ENCODE peak calls at places on chromosomes 12 and 14, in nine cellular contexts. Q is CD8-positive, alpha-beta memory T cell; G is BE2C; H is heart left ventricle; F is sigmoid colon; D is astrocyte; Y is left ventricle myocardium inferior; L is upper lobe of right lung; U is mesenchymal stem cell. W is an unnamed sample.

GRCh38 chr12:66804555-66804954 is 125.7 kb upstream of the GRIP1 start:
- DNase-seq in G (no peak), Q (no peak), Y (no peak), D (no peak), L (no peak), H (no peak), F (no peak), U (no peak), W (no peak)

GRCh38 chr14:40122978-40123648 is 690.9 kb upstream of the FBXO33 start:
- DNase-seq in F (no peak), L (no peak), H (no peak), Q (no peak), D (peak), Y (no peak), U (peak), G (no peak), W (no peak)

GRCh38 chr14:70660967-70661871 is 19.5 kb downstream of the TTC9 start:
- DNase-seq in Y (no peak), G (no peak), F (no peak), L (no peak), D (no peak), U (no peak), H (no peak), Q (peak), W (no peak)

GRCh38 chr14:101836131-101836530 is 74.6 kb downstream of the PPP2R5C start:
- DNase-seq in G (no peak), Q (no peak), H (peak), U (no peak), D (no peak), L (no peak), Y (peak), F (peak), W (no peak)

GRCh38 chr12:12561305-12562015 is 1.2 kb downstream of the DUSP16 start:
- DNase-seq in H (peak), D (peak), U (peak), F (peak), G (peak), Q (peak), L (peak), Y (peak), W (no peak)

GRCh38 chr12:32944195-32944594 is 47.6 kb upstream of the PKP2 start:
- DNase-seq in G (no peak), Y (no peak), H (no peak), Q (no peak), D (no peak), F (no peak), U (no peak), L (no peak), W (no peak)

GRCh38 chr14:63394856-63395255 is 76.1 kb upstream of the GPHB5 start:
- DNase-seq in U (peak), H (no peak), D (no peak), F (no peak), Y (no peak), Q (no peak), L (no peak), G (no peak), W (no peak)

GRCh38 chr12:6438345-6438744 is 6.4 kb upstream of the CD27 start:
- DNase-seq in H (no peak), D (no peak), G (no peak), Q (no peak), F (peak), L (peak), Y (no peak), U (no peak), W (peak)

GRCh38 chr14:102986810-102987579 is 64.5 kb downstream of the AMN start:
- DNase-seq in F (no peak), D (peak), Y (no peak), L (no peak), U (peak), H (no peak), G (no peak), Q (no peak), W (peak)

GRCh38 chr14:92737619-92738188 is 10.7 kb downstream of the LGMN start:
- DNase-seq in Q (no peak), H (no peak), U (no peak), L (no peak), G (no peak), Y (no peak), F (no peak), D (no peak), W (no peak)

GRCh38 chr12:118428643-118429042 is 52.3 kb downstream of the SUDS3 start:
- DNase-seq in L (no peak), G (no peak), F (no peak), H (no peak), D (no peak), Y (no peak), U (no peak), Q (no peak), W (no peak)

GRCh38 chr14:95505030-95505589 is 11.3 kb downstream of the SYNE3 start:
- DNase-seq in Q (no peak), D (no peak), H (no peak), U (no peak), L (no peak), G (no peak), Y (no peak), F (peak), W (no peak)

GRCh38 chr12:72282721-72283120 is 10.6 kb downstream of the TRHDE start:
- DNase-seq in Y (no peak), G (no peak), U (peak), L (no peak), H (no peak), F (no peak), D (no peak), Q (no peak), W (no peak)

GRCh38 chr12:5620896-5621295 is 189.0 kb downstream of the NTF3 start:
- DNase-seq in F (no peak), Q (no peak), G (no peak), H (no peak), L (no peak), D (no peak), Y (no peak), U (no peak), W (no peak)

GRCh38 chr12:92552412-92553108 is 150.2 kb upstream of the PLEKHG7 start:
- DNase-seq in U (peak), G (no peak), Q (no peak), L (no peak), H (no peak), Y (no peak), F (no peak), D (peak), W (no peak)

GRCh38 chr12:24088751-24089150 is 139.3 kb upstream of the SOX5 start:
- DNase-seq in G (no peak), H (no peak), Q (no peak), Y (no peak), F (no peak), L (no peak), D (no peak), U (peak), W (no peak)

GRCh38 chr12:29742646-29743045 is 41.1 kb downstream of the TMTC1 start:
- DNase-seq in G (no peak), F (no peak), Y (no peak), Q (no peak), D (no peak), U (no peak), H (no peak), L (no peak), W (no peak)

GRCh38 chr12:65673732-65674131 is 150.6 kb upstream of the HMGA2 start:
- DNase-seq in D (peak), G (no peak), Q (no peak), L (no peak), H (no peak), F (no peak), Y (no peak), U (peak), W (no peak)

GRCh38 chr12:3137268-3137761 is 60.1 kb downstream of the TSPAN9 start:
- DNase-seq in H (peak), L (no peak), G (peak), U (peak), F (no peak), D (no peak), Y (peak), Q (no peak), W (no peak)

GRCh38 chr12:123142518-123142840 is 8.4 kb downstream of the PITPNM2 start:
- DNase-seq in L (no peak), H (no peak), Y (no peak), G (no peak), D (peak), F (no peak), U (no peak), Q (no peak), W (no peak)

GRCh38 chr12:64699504-64700115 is 59.6 kb downstream of the GNS start:
- DNase-seq in U (no peak), L (peak), D (no peak), H (no peak), Q (no peak), G (no peak), F (no peak), Y (no peak), W (no peak)

GRCh38 chr12:131345521-131346436 is 365.1 kb upstream of the SFSWAP start:
- DNase-seq in L (no peak), G (no peak), D (no peak), Y (no peak), U (no peak), Q (no peak), H (no peak), F (no peak), W (no peak)

GRCh38 chr14:59582845-59583509 is 6.4 kb upstream of the CCDC175 start:
- DNase-seq in F (no peak), H (no peak), D (no peak), L (no peak), G (no peak), Q (no peak), Y (no peak), U (peak), W (no peak)

DNA sequence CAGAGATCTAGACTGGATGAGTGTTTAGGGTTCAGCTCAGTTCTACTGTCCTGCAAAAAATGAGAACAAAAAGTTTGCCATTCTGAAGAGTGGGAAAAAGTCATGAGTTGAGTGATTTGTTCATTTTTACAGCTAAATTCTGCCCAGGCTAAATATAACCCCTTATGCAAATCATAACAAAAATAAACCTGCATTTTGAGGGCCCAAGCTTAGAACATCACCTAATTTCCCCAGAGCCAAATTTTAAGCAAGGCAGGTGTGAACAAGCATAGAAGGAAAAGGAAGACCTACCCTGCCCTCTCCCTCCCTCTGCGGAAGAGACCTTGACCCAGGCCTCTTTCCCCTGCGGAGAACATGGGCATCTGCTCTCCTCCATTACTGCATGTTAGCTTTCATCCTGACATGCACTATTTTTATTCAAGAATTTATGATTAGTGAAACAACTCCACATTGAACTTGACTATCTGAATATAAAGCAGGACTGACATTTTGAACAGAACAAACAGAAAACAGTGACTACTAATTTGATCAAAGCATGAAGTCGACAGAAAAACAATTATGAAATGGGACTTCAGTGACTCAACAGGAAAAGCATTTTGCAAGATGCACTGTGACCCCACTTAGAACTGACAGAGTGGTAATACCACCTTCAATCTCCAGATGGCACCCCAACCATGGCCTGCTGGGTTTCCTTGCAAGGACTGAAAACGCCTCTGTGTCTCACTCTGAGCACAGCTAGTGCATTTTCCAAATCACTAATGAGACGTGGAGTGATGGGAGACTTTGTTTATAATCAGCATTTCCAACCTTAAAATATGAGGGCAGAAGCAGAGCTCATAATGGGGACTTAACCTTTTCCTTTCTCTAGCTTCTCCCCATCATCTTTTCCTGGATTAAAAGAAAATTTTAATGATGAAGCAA is 30.9 kb upstream of the SELPLG start:
- DNase-seq in D (peak), L (peak), U (peak), G (peak), H (peak), F (peak), Y (peak), Q (peak), W (no peak)
- H3K4me3 ChIP-seq in D (no peak), L (no peak), U (peak), G (no peak), H (no peak), F (no peak), Y (no peak), Q (no peak), W (no peak)

GRCh38 chr12:76555797-76556196 is 3.8 kb downstream of the OSBPL8 start:
- DNase-seq in G (no peak), Q (no peak), F (no peak), Y (no peak), L (no peak), U (no peak), H (no peak), D (no peak), W (no peak)

GRCh38 chr12:76554411-76555225 is 5.0 kb downstream of the OSBPL8 start:
- DNase-seq in Y (no peak), F (no peak), G (no peak), H (no peak), U (no peak), Q (no peak), L (no peak), D (no peak), W (no peak)

GRCh38 chr12:76558684-76559276 is 791 bp downstream of the OSBPL8 start:
- DNase-seq in L (peak), F (peak), Y (peak), G (peak), H (peak), Q (peak), U (peak), D (peak), W (no peak)

GRCh38 chr12:76555226-76555767 is 4.3 kb downstream of the OSBPL8 start:
- DNase-seq in D (no peak), F (no peak), Y (no peak), H (no peak), G (no peak), Q (no peak), L (no peak), U (no peak), W (no peak)

GRCh38 chr12:76556373-76556772 is 3.2 kb downstream of the OSBPL8 start:
- DNase-seq in H (no peak), G (no peak), L (no peak), Q (no peak), Y (no peak), U (no peak), D (no peak), F (no peak), W (no peak)
- H3K4me3 ChIP-seq in H (no peak), G (no peak), L (no peak), Q (peak), Y (no peak), U (peak), D (no peak), F (no peak), W (no peak)

GRCh38 chr14:75577090-75577489 is 1.3 kb upstream of the FLVCR2 start:
- DNase-seq in Y (no peak), G (no peak), H (no peak), U (no peak), D (no peak), L (no peak), F (peak), Q (no peak), W (no peak)

GRCh38 chr14:75579882-75580281 is 1.5 kb downstream of the FLVCR2 start:
- DNase-seq in U (no peak), H (peak), F (peak), D (no peak), G (no peak), L (no peak), Q (no peak), Y (peak), W (no peak)

GRCh38 chr14:75577724-75578098 is 709 bp upstream of the FLVCR2 start:
- DNase-seq in H (peak), Y (peak), D (peak), Q (peak), G (peak), L (peak), F (peak), U (peak), W (peak)

GRCh38 chr14:75578786-75579781 is 664 bp downstream of the FLVCR2 start:
- DNase-seq in Y (no peak), H (no peak), D (peak), F (peak), G (no peak), Q (no peak), L (peak), U (peak), W (no peak)

GRCh38 chr14:75578099-75578785 is at the start of gene FLVCR2:
- DNase-seq in Y (peak), Q (peak), D (peak), F (peak), H (peak), L (peak), U (peak), G (peak), W (peak)
- H3K4me3 ChIP-seq in Y (peak), Q (peak), D (peak), F (peak), H (peak), L (peak), U (peak), G (peak), W (peak)

DNA sequence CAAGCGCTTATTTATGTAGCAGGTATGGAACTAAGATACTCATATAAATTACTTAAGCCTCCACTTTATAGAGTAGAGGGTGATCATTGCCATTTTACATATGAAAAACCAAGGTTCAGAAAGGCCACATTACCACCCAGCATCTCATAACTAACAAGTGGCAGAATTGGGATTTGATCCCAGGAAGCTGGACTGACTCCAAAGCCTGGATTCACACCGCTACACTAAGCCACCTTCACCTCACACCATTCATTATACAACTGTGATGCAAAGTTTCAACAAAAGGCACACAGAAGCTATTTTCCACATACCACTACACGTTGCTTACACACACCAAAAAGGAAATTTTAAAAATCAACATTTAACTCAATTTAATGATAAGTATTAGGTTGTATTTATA is 370.6 kb downstream of the FUT8 start:
- DNase-seq in L (no peak), U (no peak), H (no peak), G (no peak), D (no peak), F (no peak), Y (no peak), Q (no peak), W (no peak)
- H3K4me3 ChIP-seq in L (no peak), U (no peak), H (no peak), G (no peak), D (no peak), F (no peak), Y (no peak), Q (no peak), W (no peak)

GRCh38 chr12:95898081-95898480 is 39.3 kb downstream of the SNRPF start:
- DNase-seq in Q (no peak), Y (no peak), G (no peak), F (no peak), U (no peak), L (no peak), H (no peak), D (no peak), W (no peak)
- H3K4me3 ChIP-seq in Q (no peak), Y (no peak), G (no peak), F (no peak), U (no peak), L (no peak), H (no peak), D (no peak), W (no peak)

DNA sequence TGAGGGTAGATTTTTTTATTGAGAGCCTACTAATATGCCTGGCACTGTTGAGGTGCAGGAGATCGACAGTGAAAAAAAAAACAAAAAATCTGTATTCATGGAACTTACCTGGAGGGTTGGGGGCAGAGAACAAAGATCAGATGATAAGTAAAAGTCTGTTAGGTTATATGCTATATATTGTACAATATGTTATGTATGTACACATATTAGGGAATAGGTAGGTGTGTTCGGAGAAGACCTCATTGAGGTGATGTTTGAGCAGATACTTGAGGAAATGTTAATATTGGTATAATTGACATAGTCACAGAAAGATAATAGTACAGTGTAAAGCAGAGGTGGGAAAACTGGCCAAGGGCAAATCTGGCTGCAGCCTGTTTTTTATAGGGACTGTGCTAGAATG is 5.6 kb downstream of the ARF6 start:
- DNase-seq in G (no peak), F (no peak), Y (no peak), U (no peak), Q (no peak), L (no peak), D (no peak), H (no peak), W (no peak)
- H3K4me3 ChIP-seq in G (no peak), F (no peak), Y (no peak), U (peak), Q (peak), L (peak), D (no peak), H (no peak), W (no peak)

W was measured in RWPE2.